ENCODE peak calls at places on chromosomes 16 and 17, in five cellular contexts. J, R, T, E and V are unnamed samples. For H3K4me1, the result is how much of the 10 kb centered on the place peaks cover.

GRCh38 chr16:2584742-2585650 is 47.2 kb downstream of the PDPK1 start:
- DNase-seq in J (peak), R (peak), T (no peak), E (peak), V (no peak)

GRCh38 chr16:75251280-75252048 is at the start of gene BCAR1:
- DNase-seq in J (peak), R (peak), T (peak), E (peak), V (peak)

GRCh38 chr16:27819881-27820610 is 243.5 kb downstream of the GSG1L start:
- DNase-seq in J (no peak), R (peak), T (no peak), E (no peak), V (no peak)

GRCh38 chr16:62276632-62277031 is 240.4 kb upstream of the CDH8 start:
- DNase-seq in J (no peak), R (no peak), T (no peak), E (no peak), V (no peak)

GRCh38 chr17:44971776-44972483 is 3.8 kb upstream of the C1QL1 start:
- DNase-seq in J (no peak), R (no peak), T (peak), E (no peak), V (no peak)

GRCh38 chr17:75845933-75846700 is 1.9 kb upstream of the UNC13D start:
- DNase-seq in J (no peak), R (no peak), T (no peak), E (peak), V (no peak)

GRCh38 chr17:77366558-77367245 is 225.9 kb downstream of the SEC14L1 start:
- DNase-seq in J (peak), R (peak), T (no peak), E (no peak), V (peak)

GRCh38 chr16:47966325-47966724 is 189.5 kb downstream of the ABCC12 start:
- DNase-seq in J (no peak), R (no peak), T (no peak), E (no peak), V (no peak)

GRCh38 chr16:24701521-24701951 is 27.9 kb upstream of the TNRC6A start:
- DNase-seq in J (no peak), R (no peak), T (no peak), E (no peak), V (peak)

GRCh38 chr17:75260679-75261335 is 599 bp downstream of the GGA3 start:
- DNase-seq in J (no peak), R (no peak), T (peak), E (no peak), V (no peak)

GRCh38 chr16:83586036-83586810 is 221.6 kb upstream of the HSBP1 start:
- DNase-seq in J (no peak), R (no peak), T (peak), E (no peak), V (no peak)

GRCh38 chr17:30354731-30355130 is 20.9 kb upstream of the TMIGD1 start:
- DNase-seq in J (no peak), R (no peak), T (no peak), E (no peak), V (no peak)

GRCh38 chr17:80782536-80783427 is 208.9 kb upstream of the CHMP6 start:
- DNase-seq in J (no peak), R (no peak), T (no peak), E (no peak), V (peak)

GRCh38 chr17:47931848-47932247 is 9.5 kb upstream of the PNPO start:
- DNase-seq in J (no peak), R (peak), T (no peak), E (no peak), V (no peak)

GRCh38 chr17:31494259-31495048 is 103.0 kb downstream of the RAB11FIP4 start:
- DNase-seq in J (no peak), R (no peak), T (no peak), E (peak), V (peak)

GRCh38 chr16:2779151-2779920 is 2.3 kb upstream of the ELOB start:
- DNase-seq in J (no peak), R (peak), T (no peak), E (peak), V (no peak)

GRCh38 chr16:67150058-67150832 is 553 bp downstream of the B3GNT9 start:
- DNase-seq in J (peak), R (peak), T (peak), E (peak), V (no peak)

GRCh38 chr16:10752843-10753523 is 9.3 kb downstream of the NUBP1 start:
- DNase-seq in J (peak), R (peak), T (no peak), E (no peak), V (no peak)

GRCh38 chr17:73829676-73830280 is 185.5 kb upstream of the SDK2 start:
- DNase-seq in J (no peak), R (peak), T (no peak), E (no peak), V (no peak)

GRCh38 chr16:38941-39892 is 14.2 kb downstream of the POLR3K start:
- DNase-seq in J (no peak), R (no peak), T (no peak), E (peak), V (peak)

GRCh38 chr17:17306181-17306580 is 3.0 kb downstream of the NT5M start:
- DNase-seq in J (no peak), R (peak), T (no peak), E (no peak), V (no peak)

GRCh38 chr17:17303010-17303846 is at the start of gene NT5M:
- DNase-seq in J (peak), R (peak), T (peak), E (peak), V (peak)

GRCh38 chr17:17305282-17305801 is 2.2 kb downstream of the NT5M start:
- DNase-seq in J (no peak), R (peak), T (no peak), E (no peak), V (peak)

GRCh38 chr17:17303847-17304490 is 796 bp downstream of the NT5M start:
- DNase-seq in J (no peak), R (peak), T (no peak), E (no peak), V (no peak)

DNA sequence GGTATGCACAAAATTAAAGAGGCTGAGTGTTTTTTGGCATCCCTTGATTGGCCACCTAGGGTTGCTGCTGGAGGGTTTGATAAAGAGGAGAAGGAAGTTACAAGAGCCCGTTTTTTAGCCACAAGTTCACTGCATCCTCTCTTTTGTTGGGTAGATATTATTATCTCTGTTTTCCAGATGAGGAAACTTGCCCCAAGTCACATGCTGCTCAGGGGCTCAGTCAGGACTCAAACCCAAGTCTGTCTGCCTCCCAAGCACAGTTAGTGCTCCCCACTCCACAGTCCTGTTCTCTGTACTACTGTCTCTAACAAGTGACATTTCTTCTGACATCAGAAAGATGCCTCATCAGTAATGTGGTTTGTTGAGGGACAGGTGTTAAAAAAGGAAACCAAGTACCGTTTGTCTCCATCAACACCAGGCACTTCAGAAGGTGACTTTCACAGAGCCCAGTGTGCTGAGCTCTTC is 1.4 kb downstream of the NT5M start:
- DNase-seq in J (no peak), R (no peak), T (no peak), E (no peak), V (peak)
- H3K27ac ChIP-seq in J (no peak), R (no peak), T (no peak), E (no peak), V (no peak)

DNA sequence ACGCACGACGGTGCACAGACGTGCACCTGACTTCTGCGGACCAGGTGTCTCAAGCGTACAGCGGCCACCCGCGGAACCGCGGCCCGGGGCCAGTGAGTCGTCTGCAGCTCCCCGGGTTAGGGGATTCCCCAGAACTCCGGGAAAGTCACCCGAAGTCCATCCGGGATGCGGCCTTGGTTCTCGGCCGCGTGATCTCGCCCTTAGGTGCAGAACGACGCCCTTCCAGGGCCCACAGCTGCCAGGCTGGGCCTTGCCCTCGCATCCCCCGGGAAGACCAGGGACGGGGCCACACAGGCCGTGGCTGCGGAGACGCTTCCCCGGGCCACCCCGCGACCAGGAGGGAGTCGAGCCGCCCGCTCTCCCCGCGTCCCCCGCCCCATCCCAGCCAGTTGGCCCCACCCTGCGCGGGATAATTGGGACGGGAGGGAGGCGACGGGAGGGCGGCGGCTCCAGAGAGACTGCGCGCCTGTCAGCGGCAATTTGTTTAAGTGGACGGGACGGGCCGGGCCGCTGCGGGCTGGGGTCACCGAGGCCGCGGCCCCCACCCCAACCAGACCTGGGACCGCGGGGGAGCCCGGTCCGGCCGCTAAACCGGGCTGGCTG is 3.6 kb upstream of the TBX2 start:
- DNase-seq in J (no peak), R (no peak), T (peak), E (no peak), V (no peak)
- H3K4me3 ChIP-seq in J (peak), R (no peak), T (peak), E (no peak), V (peak)

DNA sequence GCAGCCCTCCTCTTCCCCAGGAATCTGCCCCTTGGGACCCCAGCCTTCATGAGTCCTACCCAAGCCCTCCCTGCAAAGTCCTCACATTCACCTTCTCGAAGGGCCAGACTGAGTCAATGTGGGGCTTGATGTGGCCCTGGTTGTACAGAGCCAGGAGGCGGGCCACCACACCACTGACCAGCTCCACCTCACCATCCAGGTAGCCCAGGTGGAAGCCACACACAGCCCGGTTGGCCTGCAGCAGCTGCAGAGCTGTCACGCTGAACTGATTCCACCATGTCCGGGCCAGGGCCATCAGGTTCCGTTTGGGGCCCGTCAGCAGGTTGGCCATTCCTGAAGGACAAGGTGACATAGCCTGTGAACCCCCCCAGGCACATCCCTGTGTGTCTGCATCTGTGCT is 6.0 kb downstream of the VAT1 start:
- DNase-seq in J (no peak), R (peak), T (no peak), E (no peak), V (no peak)
- H3K4me1 ChIP-seq in J (under half), R (under half), T (under half), E (under half), V (under half)

DNA sequence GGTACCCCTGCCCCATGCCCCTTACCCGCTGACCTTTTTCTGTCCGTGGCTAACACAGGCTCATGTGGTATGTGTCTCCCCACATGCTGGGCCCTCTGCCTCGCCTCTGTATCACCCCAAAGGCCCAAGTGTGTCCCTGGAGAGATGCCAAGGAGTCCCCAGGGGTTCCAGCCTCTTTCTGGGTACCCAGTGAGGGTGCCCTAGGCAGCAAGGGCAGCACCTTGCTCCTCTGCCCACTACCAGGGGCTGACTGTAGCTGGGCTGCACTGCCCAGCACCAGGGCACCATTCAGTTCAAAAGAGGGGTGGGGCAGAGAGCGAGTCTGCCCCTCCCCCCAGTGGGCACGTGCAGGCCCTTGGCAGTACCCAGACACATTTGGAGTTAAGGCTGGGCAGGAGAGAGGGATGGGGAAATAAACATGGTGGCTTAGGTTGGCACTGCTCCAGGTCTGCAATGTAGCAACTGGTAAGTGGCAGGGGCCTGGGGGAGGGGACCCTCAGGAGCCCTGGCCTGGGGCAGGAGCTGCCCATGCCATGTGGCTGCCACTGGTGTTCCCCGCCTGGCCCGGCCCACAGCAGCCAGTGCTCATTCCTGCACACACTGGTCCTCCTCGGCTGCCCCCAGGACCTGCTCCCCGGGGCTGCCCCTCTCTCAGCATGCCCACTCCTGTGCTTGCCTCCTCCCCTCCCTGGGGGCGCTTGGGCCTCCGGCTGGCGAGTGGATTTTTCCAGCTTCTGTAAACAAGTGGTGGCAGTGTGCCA is 9.1 kb downstream of the THRA start:
- DNase-seq in J (peak), R (peak), T (no peak), E (peak), V (peak)
- H3K27ac ChIP-seq in J (peak), R (peak), T (no peak), E (peak), V (peak)

DNA sequence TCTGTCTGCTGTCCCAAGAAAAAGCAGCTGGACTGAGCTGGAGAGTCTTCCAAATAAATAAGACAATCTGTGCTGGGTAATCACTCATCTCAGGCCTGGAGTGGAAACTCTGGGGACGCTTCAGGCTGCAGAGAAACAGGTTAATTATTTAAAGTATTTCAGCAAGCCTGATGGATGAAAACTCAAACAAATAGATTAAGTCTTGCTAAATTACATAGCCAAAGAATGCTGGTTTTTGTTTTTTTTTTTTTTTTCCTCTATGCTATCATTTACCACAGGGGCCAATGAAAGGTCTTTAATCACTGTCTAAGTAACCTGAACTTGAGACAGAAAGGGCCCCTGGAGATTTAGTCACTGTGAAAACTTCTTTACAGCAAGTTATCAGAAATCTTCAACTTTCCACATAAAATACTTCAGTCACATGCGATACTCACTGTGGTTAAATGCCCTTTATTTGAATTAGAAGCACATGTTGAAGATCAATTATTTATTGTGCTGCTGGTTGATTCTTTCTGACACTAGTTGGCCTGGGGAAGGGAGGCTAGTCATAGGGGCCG is 30.9 kb upstream of the KCNJ2 start:
- DNase-seq in J (no peak), R (no peak), T (no peak), E (no peak), V (no peak)
- H3K4me3 ChIP-seq in J (peak), R (no peak), T (no peak), E (no peak), V (no peak)

GRCh38 chr16:4379001-4379688 is 7.5 kb downstream of the VASN start:
- DNase-seq in J (peak), R (no peak), T (no peak), E (peak), V (no peak)

GRCh38 chr16:4381935-4382794 is 10.5 kb downstream of the VASN start:
- DNase-seq in J (peak), R (no peak), T (peak), E (peak), V (no peak)

GRCh38 chr16:4382795-4383357 is 11.2 kb downstream of the VASN start:
- DNase-seq in J (no peak), R (no peak), T (peak), E (peak), V (no peak)

GRCh38 chr16:4380131-4381063 is 8.7 kb downstream of the VASN start:
- DNase-seq in J (peak), R (peak), T (no peak), E (peak), V (no peak)

DNA sequence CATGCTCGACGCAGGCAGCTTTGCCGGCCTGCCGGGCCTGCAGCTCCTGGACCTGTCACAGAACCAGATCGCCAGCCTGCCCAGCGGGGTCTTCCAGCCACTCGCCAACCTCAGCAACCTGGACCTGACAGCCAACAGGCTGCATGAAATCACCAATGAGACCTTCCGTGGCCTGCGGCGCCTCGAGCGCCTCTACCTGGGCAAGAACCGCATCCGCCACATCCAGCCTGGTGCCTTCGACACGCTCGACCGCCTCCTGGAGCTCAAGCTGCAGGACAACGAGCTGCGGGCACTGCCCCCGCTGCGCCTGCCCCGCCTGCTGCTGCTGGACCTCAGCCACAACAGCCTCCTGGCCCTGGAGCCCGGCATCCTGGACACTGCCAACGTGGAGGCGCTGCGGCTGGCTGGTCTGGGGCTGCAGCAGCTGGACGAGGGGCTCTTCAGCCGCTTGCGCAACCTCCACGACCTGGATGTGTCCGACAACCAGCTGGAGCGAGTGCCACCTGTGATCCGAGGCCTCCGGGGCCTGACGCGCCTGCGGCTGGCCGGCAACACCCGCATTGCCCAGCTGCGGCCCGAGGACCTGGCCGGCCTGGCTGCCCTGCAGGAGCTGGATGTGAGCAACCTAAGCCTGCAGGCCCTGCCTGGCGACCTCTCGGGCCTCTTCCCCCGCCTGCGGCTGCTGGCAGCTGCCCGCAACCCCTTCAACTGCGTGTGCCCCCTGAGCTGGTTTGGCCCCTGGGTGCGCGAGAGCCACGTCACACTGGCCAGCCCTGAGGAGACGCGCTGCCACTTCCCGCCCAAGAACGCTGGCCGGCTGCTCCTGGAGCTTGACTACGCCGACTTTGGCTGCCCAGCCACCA is 9.7 kb downstream of the VASN start:
- DNase-seq in J (peak), R (peak), T (no peak), E (peak), V (no peak)
- H3K4me1 ChIP-seq in J (under half), R (under half), T (under half), E (under half), V (under half)

DNA sequence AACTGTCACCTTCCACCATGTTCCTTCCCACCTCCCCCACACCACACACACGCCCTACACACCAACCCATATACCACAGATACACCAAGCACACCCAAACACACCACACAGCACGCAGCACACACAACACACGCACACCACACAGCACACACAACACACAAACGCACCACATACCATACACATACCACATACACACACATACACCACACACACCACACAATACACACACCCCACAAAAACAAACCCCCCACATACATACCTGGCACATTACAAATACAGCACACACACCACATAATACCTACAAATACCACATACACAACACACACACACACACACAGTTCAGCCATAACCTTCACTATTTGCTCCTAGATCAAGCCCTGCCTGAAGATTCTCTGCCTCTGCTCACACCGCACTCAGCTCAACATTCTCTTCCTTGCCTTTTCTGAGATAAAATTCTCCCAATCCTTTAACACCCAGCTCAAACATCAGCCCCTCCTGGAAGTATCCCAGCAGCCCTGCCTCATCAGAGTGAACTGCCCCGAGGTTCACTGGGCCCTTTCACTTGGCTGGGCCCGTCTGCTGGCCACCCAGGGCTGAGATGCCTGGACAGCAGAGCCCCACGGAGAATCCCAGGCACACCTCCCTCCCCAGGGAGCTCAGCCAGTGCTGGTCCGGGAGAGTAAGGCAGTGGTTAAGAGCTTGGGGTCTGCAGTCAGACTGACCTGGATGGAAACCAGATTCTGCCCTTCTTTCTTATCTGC is 31.9 kb upstream of the CPNE2 start:
- DNase-seq in J (no peak), R (no peak), T (no peak), E (no peak), V (no peak)
- H3K27ac ChIP-seq in J (peak), R (peak), T (no peak), E (no peak), V (no peak)

GRCh38 chr17:27593857-27594255 is 37.1 kb upstream of the LGALS9 start:
- DNase-seq in J (no peak), R (peak), T (no peak), E (no peak), V (no peak)
- H3K4me3 ChIP-seq in J (no peak), R (no peak), T (no peak), E (no peak), V (no peak)